ENCODE peak calls at places on chromosomes 6 and 20, in ten cellular contexts. E, J, X, C, U, R, Y, P, I and A are unnamed samples.

GRCh38 chr20:49615401-49616153 is 47.6 kb upstream of the PTGIS start:
- DNase-seq in E (peak), J (no peak), X (peak), C (no peak), U (peak), R (no peak), Y (peak), P (peak), I (no peak), A (no peak)

GRCh38 chr20:51400051-51400926 is 142.2 kb downstream of the NFATC2 start:
- DNase-seq in E (peak), J (no peak), X (peak), C (no peak), U (no peak), R (no peak), Y (peak), P (peak), I (no peak), A (no peak)

GRCh38 chr20:48736636-48737035 is 91.2 kb downstream of the PREX1 start:
- DNase-seq in E (no peak), J (no peak), X (no peak), C (no peak), U (no peak), R (no peak), Y (no peak), P (no peak), I (no peak), A (no peak)

GRCh38 chr6:7550433-7550801 is 8.9 kb downstream of the DSP start:
- DNase-seq in E (no peak), J (no peak), X (no peak), C (no peak), U (no peak), R (no peak), Y (no peak), P (no peak), I (no peak), A (no peak)

GRCh38 chr6:68651018-68651985 is 16.2 kb downstream of the ADGRB3 start:
- DNase-seq in E (no peak), J (no peak), X (no peak), C (no peak), U (no peak), R (no peak), Y (no peak), P (no peak), I (no peak), A (no peak)

GRCh38 chr6:106539931-106540330 is 89.4 kb downstream of the RTN4IP1 start:
- DNase-seq in E (no peak), J (no peak), X (peak), C (no peak), U (peak), R (no peak), Y (peak), P (no peak), I (no peak), A (no peak)

GRCh38 chr6:53042112-53042511 is 23.1 kb upstream of the FBXO9 start:
- DNase-seq in E (no peak), J (peak), X (no peak), C (no peak), U (no peak), R (no peak), Y (no peak), P (no peak), I (no peak), A (no peak)

GRCh38 chr20:45020236-45020886 is 54.0 kb downstream of the STK4 start:
- DNase-seq in E (peak), J (peak), X (peak), C (no peak), U (no peak), R (no peak), Y (no peak), P (no peak), I (peak), A (no peak)

GRCh38 chr20:45051497-45052060 is 49.3 kb downstream of the KCNS1 start:
- DNase-seq in E (no peak), J (no peak), X (no peak), C (no peak), U (no peak), R (no peak), Y (no peak), P (no peak), I (no peak), A (no peak)

GRCh38 chr6:166782541-166782940 is 155.5 kb upstream of the RPS6KA2 start:
- DNase-seq in E (no peak), J (no peak), X (no peak), C (no peak), U (no peak), R (no peak), Y (no peak), P (peak), I (peak), A (no peak)

GRCh38 chr6:25027221-25027916 is 91.6 kb upstream of the RIPOR2 start:
- DNase-seq in E (peak), J (no peak), X (no peak), C (no peak), U (no peak), R (no peak), Y (no peak), P (peak), I (no peak), A (no peak)

GRCh38 chr20:39378781-39379180 is 416.6 kb downstream of the DHX35 start:
- DNase-seq in E (no peak), J (no peak), X (peak), C (no peak), U (peak), R (no peak), Y (no peak), P (no peak), I (no peak), A (no peak)

GRCh38 chr20:64149809-64150560 is 14.3 kb upstream of the MYT1 start:
- DNase-seq in E (no peak), J (no peak), X (no peak), C (no peak), U (no peak), R (no peak), Y (no peak), P (peak), I (no peak), A (no peak)

GRCh38 chr6:135358251-135358821 is 139.2 kb downstream of the AHI1 start:
- DNase-seq in E (no peak), J (peak), X (no peak), C (no peak), U (no peak), R (no peak), Y (no peak), P (no peak), I (no peak), A (no peak)

GRCh38 chr6:110331816-110332215 is 26.3 kb downstream of the METTL24 start:
- DNase-seq in E (peak), J (peak), X (no peak), C (no peak), U (peak), R (no peak), Y (no peak), P (no peak), I (no peak), A (peak)

GRCh38 chr6:30547454-30547853 is 8.8 kb downstream of the GNL1 start:
- DNase-seq in E (no peak), J (no peak), X (no peak), C (no peak), U (no peak), R (no peak), Y (no peak), P (no peak), I (no peak), A (no peak)

GRCh38 chr6:17740559-17741220 is 34.0 kb upstream of the NUP153 start:
- DNase-seq in E (no peak), J (no peak), X (no peak), C (no peak), U (no peak), R (no peak), Y (no peak), P (no peak), I (no peak), A (no peak)

GRCh38 chr6:33206864-33207568 is 1.3 kb upstream of the RING1 start:
- DNase-seq in E (no peak), J (peak), X (no peak), C (no peak), U (peak), R (peak), Y (peak), P (peak), I (no peak), A (no peak)

GRCh38 chr6:11358904-11359840 is 126.7 kb upstream of the NEDD9 start:
- DNase-seq in E (no peak), J (no peak), X (no peak), C (no peak), U (no peak), R (no peak), Y (no peak), P (no peak), I (peak), A (peak)

GRCh38 chr6:56854086-56854485 is 100.8 kb upstream of the BEND6 start:
- DNase-seq in E (no peak), J (no peak), X (no peak), C (no peak), U (no peak), R (no peak), Y (no peak), P (no peak), I (no peak), A (no peak)

GRCh38 chr6:37535701-37536461 is 36.2 kb upstream of the CCDC167 start:
- DNase-seq in E (no peak), J (no peak), X (peak), C (no peak), U (no peak), R (no peak), Y (peak), P (no peak), I (peak), A (no peak)

GRCh38 chr6:41781302-41781711 is 725 bp downstream of the PRICKLE4 start:
- DNase-seq in E (peak), J (no peak), X (no peak), C (no peak), U (peak), R (peak), Y (no peak), P (peak), I (no peak), A (peak)
- H3K4me3 ChIP-seq in E (peak), J (peak), X (no peak), C (peak), U (peak), R (peak), Y (no peak), P (peak), I (no peak), A (peak)

DNA sequence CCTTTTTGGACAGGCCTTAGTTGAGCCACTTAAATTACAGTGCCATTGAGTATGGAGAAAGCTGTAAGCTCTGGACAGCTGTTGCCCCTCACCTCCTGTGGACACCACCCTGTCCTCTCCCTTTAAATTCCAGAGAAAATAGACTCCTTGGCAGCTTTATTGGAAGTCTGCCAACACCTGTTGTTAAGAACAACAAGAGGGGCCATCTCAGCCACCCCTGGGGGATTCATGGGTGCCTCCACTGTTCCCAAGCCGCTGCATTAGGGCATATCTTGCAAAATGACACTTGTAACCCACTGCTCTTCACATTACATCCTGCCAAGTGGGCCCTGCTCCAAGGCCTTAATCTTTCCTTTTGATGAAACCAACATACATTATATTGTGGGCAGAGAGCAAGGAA is 27.3 kb upstream of the SNRPC start:
- DNase-seq in E (no peak), J (no peak), X (no peak), C (no peak), U (no peak), R (no peak), Y (peak), P (no peak), I (no peak), A (no peak)
- TF ChIP-seq POLR2A in E (no peak), J (no peak), X (no peak), C (no peak), U (no peak), R (no peak), Y (no peak), P (no peak), I (no peak), A (no peak)

GRCh38 chr6:12493446-12493845 is 203.3 kb downstream of the EDN1 start:
- DNase-seq in E (no peak), J (no peak), X (no peak), C (no peak), U (no peak), R (no peak), Y (no peak), P (no peak), I (no peak), A (no peak)

GRCh38 chr6:12494161-12494560 is 204.0 kb downstream of the EDN1 start:
- DNase-seq in E (no peak), J (no peak), X (no peak), C (no peak), U (no peak), R (no peak), Y (no peak), P (no peak), I (no peak), A (no peak)

GRCh38 chr6:12485837-12486236 is 195.7 kb downstream of the EDN1 start:
- DNase-seq in E (no peak), J (no peak), X (no peak), C (no peak), U (no peak), R (no peak), Y (no peak), P (no peak), I (no peak), A (no peak)

GRCh38 chr6:12490376-12490903 is 200.3 kb downstream of the EDN1 start:
- DNase-seq in E (no peak), J (no peak), X (no peak), C (no peak), U (no peak), R (no peak), Y (no peak), P (no peak), I (no peak), A (no peak)

DNA sequence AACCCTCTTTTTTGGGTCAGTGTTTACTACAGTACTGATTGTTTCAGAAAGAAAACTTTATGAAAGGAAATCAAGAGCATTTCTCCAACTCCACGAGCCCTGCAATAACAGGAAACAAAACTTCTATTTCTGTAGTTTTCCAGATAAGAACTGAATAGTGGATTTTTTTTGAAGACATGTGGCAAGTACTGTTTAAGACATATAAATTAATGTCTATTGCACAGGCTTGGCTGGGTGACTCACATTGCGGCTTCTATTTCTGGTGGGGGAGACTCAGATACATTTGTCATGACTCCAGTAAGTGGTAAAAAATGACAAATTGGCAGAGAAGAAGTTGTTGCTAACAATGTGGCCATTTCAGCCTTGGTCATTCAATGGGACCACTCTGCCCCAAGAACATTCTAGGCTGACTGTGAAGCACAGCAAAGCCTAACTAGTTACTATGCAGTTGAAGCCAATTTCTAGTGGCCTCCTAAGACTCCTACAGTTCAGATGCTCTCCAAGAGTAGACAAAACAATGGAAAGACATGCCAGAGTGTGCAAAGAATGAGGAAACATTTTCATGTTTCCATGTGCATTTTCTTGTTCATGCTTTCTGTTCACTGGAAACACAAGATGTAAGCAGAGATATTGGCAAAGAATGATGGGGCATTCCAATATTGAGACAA is 200.9 kb downstream of the EDN1 start:
- DNase-seq in E (no peak), J (peak), X (peak), C (no peak), U (no peak), R (no peak), Y (peak), P (no peak), I (no peak), A (no peak)
- H3K27ac ChIP-seq in E (no peak), J (no peak), X (no peak), C (no peak), U (peak), R (no peak), Y (peak), P (peak), I (no peak), A (peak)

GRCh38 chr6:159204605-159205004 is 35.4 kb downstream of the FNDC1 start:
- DNase-seq in E (no peak), J (no peak), X (no peak), C (no peak), U (no peak), R (no peak), Y (no peak), P (no peak), I (no peak), A (no peak)

GRCh38 chr6:159201336-159201735 is 32.1 kb downstream of the FNDC1 start:
- DNase-seq in E (no peak), J (no peak), X (no peak), C (no peak), U (no peak), R (no peak), Y (no peak), P (no peak), I (no peak), A (no peak)

DNA sequence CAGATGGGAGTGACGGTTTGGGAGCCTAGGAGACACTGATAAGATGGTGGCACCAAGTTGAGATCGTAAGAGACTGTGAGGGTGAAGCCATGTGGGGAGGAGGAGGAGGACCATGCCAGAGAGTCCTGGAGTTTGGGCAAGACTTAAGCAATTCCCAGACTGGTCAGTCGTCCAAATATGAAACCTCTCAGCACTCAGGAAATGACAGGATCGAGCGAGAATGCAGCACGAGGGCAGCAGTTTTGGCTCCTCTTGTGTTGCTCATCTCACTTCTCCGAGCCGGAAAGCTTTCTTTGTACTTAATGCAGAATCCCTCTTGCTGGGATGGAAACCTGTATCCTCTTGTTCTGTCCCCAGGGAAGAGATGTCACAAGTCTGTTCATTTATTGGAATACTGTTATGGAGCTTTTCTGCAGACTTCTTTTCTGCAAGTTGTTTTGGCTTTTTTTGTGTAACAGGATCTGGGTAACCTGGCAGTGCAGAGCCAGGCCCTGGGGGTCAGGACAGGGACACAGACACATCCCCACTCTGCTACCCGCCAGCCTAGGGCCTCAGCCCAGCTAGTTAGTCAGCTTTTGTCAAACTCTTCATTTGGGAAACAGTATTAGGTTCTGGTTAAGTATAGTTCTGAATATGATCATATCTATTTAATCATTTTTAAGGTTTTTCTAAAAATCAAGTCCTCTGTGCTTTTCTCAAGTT is 34.3 kb downstream of the FNDC1 start:
- DNase-seq in E (no peak), J (peak), X (no peak), C (no peak), U (no peak), R (no peak), Y (peak), P (no peak), I (no peak), A (no peak)
- H3K4me3 ChIP-seq in E (no peak), J (no peak), X (no peak), C (no peak), U (no peak), R (no peak), Y (no peak), P (no peak), I (no peak), A (no peak)